ENCODE peak calls at places on chromosome 20, in ten cellular contexts. B, D, F, O, A, V, E, W, L and T are unnamed samples.

GRCh38 chr20:54139188-54139587 is 34.6 kb downstream of the CYP24A1 start:
- DNase-seq in E (no peak), L (no peak), V (no peak), B (peak), D (no peak), A (no peak), O (no peak), W (no peak), F (no peak), T (no peak)

GRCh38 chr20:25629816-25630499 is 6.1 kb upstream of the NANP start:
- DNase-seq in O (no peak), D (no peak), E (no peak), A (no peak), B (peak), L (no peak), F (no peak), V (no peak), W (no peak), T (no peak)

GRCh38 chr20:561437-562231 is 18.0 kb upstream of the CSNK2A1 start:
- DNase-seq in B (peak), L (peak), O (no peak), V (peak), F (no peak), D (peak), W (no peak), A (no peak), E (peak), T (peak)

GRCh38 chr20:62501801-62502495 is 26.2 kb upstream of the GATA5 start:
- DNase-seq in W (no peak), B (peak), F (no peak), V (no peak), E (no peak), A (no peak), L (peak), O (peak), D (no peak), T (no peak)

GRCh38 chr20:43349841-43350240 is 107.9 kb upstream of the SRSF6 start:
- DNase-seq in W (no peak), A (no peak), L (no peak), E (no peak), B (no peak), D (no peak), V (no peak), F (no peak), O (no peak), T (no peak)

GRCh38 chr20:17155401-17155800 is 71.4 kb upstream of the PCSK2 start:
- DNase-seq in W (no peak), F (no peak), V (no peak), D (no peak), L (no peak), A (no peak), O (no peak), B (no peak), E (no peak), T (no peak)

GRCh38 chr20:25571240-25571639 is 14.1 kb downstream of the NINL start:
- DNase-seq in F (no peak), O (no peak), D (no peak), E (no peak), L (no peak), V (no peak), A (no peak), W (no peak), B (no peak), T (no peak)

GRCh38 chr20:22584922-22585785 is 782 bp upstream of the FOXA2 start:
- DNase-seq in O (no peak), W (no peak), A (no peak), D (no peak), F (no peak), L (no peak), V (no peak), B (no peak), E (no peak), T (peak)

GRCh38 chr20:22264917-22265316 is 319.5 kb downstream of the FOXA2 start:
- DNase-seq in V (no peak), F (no peak), B (no peak), E (no peak), A (no peak), O (no peak), D (no peak), W (no peak), L (no peak), T (no peak)

GRCh38 chr20:37986873-37987601 is 46.2 kb downstream of the TTI1 start:
- DNase-seq in O (no peak), A (no peak), B (peak), L (no peak), V (peak), F (no peak), W (no peak), D (no peak), E (no peak), T (no peak)

GRCh38 chr20:8740265-8740664 is 328.6 kb upstream of the PLCB4 start:
- DNase-seq in F (no peak), E (no peak), V (no peak), L (no peak), A (no peak), W (no peak), D (no peak), B (no peak), O (no peak), T (no peak)

GRCh38 chr20:58965270-58966064 is 15.6 kb upstream of the NELFCD start:
- DNase-seq in E (no peak), F (no peak), V (no peak), L (no peak), A (no peak), D (no peak), O (no peak), B (no peak), W (no peak), T (no peak)

GRCh38 chr20:2169456-2170088 is 67.9 kb downstream of the STK35 start:
- DNase-seq in W (no peak), D (no peak), L (no peak), F (no peak), V (no peak), O (no peak), A (no peak), E (no peak), B (no peak), T (no peak)

GRCh38 chr20:60101201-60101893 is 143.1 kb downstream of the CDH26 start:
- DNase-seq in D (no peak), L (no peak), W (no peak), B (no peak), E (no peak), V (no peak), A (no peak), F (no peak), O (no peak), T (no peak)

GRCh38 chr20:3042621-3043020 is 801 bp upstream of the GNRH2 start:
- DNase-seq in W (no peak), E (no peak), V (peak), L (no peak), A (no peak), B (no peak), F (no peak), D (no peak), O (no peak), T (no peak)

GRCh38 chr20:15992564-15992963 is 580.7 kb downstream of the KIF16B start:
- DNase-seq in B (peak), O (no peak), D (no peak), L (no peak), E (no peak), V (no peak), F (no peak), W (no peak), A (peak), T (no peak)

GRCh38 chr20:46401478-46401860 is 4.9 kb downstream of the ELMO2 start:
- DNase-seq in W (no peak), O (no peak), F (no peak), D (no peak), A (no peak), L (no peak), B (no peak), V (no peak), E (no peak), T (no peak)

GRCh38 chr20:48051810-48052491 is 266.7 kb upstream of the SULF2 start:
- DNase-seq in D (no peak), E (no peak), O (no peak), B (peak), F (no peak), A (no peak), L (no peak), W (no peak), V (no peak), T (no peak)

GRCh38 chr20:50579511-50579910 is 69.3 kb downstream of the PTPN1 start:
- DNase-seq in L (no peak), W (no peak), V (no peak), A (no peak), D (no peak), O (no peak), E (no peak), B (no peak), F (no peak), T (no peak)

GRCh38 chr20:48614593-48615274 is 213.1 kb downstream of the PREX1 start:
- DNase-seq in V (no peak), B (no peak), O (no peak), E (no peak), F (no peak), W (peak), A (no peak), D (no peak), L (no peak), T (no peak)

GRCh38 chr20:38751360-38751976 is 3.2 kb downstream of the ACTR5 start:
- DNase-seq in W (no peak), V (no peak), B (peak), E (no peak), L (no peak), D (no peak), O (no peak), F (no peak), A (no peak), T (peak)

GRCh38 chr20:49400410-49400809 is 82.1 kb downstream of the KCNB1 start:
- DNase-seq in B (no peak), F (no peak), A (no peak), O (no peak), W (no peak), V (peak), D (no peak), E (no peak), L (no peak), T (no peak)